ENCODE peak calls at places on chromosomes 1 and 21, in four cellular contexts. P is ureter, W is RWPE2, V is hippocampal formation. J is an unnamed sample.

GRCh38 chr1:156721131-156721924 is 6.9 kb upstream of the METTL25B start:
- DNase-seq in P (no peak), W (no peak), V (no peak), J (no peak)

GRCh38 chr1:15836772-15837669 is 10.5 kb upstream of the SPEN start:
- DNase-seq in P (peak), W (no peak), V (no peak), J (no peak)

GRCh38 chr1:56291374-56291841 is 288.0 kb downstream of the PLPP3 start:
- DNase-seq in P (no peak), W (no peak), V (no peak), J (no peak)

GRCh38 chr1:30668026-30668425 is 55.4 kb downstream of the MATN1 start:
- DNase-seq in P (peak), W (peak), V (no peak), J (no peak)

GRCh38 chr1:232983375-232983774 is 33.0 kb downstream of the NTPCR start:
- DNase-seq in P (no peak), W (no peak), V (no peak), J (no peak)

GRCh38 chr1:25531082-25531461 is 12.3 kb upstream of the LDLRAP1 start:
- DNase-seq in P (no peak), W (no peak), V (no peak), J (no peak)

GRCh38 chr1:87394462-87394861 is 65.8 kb downstream of the LMO4 start:
- DNase-seq in P (no peak), W (no peak), V (no peak), J (no peak)

GRCh38 chr1:236141447-236142357 is 637 bp upstream of the GPR137B start:
- DNase-seq in P (no peak), W (no peak), V (peak), J (peak)

GRCh38 chr21:21137986-21138385 is 139.8 kb downstream of the NCAM2 start:
- DNase-seq in P (no peak), W (no peak), V (no peak), J (no peak)

GRCh38 chr1:1090424-1091343 is 16.6 kb upstream of the RNF223 start:
- DNase-seq in P (no peak), W (peak), V (no peak), J (no peak)

GRCh38 chr1:84972377-84972987 is 24.4 kb downstream of the MCOLN2 start:
- DNase-seq in P (no peak), W (no peak), V (no peak), J (no peak)

GRCh38 chr1:52153898-52154297 is 12.0 kb downstream of the ZFYVE9 start:
- DNase-seq in P (no peak), W (no peak), V (no peak), J (no peak)

GRCh38 chr1:221816899-221817298 is 75.0 kb upstream of the DUSP10 start:
- DNase-seq in P (no peak), W (no peak), V (no peak), J (no peak)

GRCh38 chr21:31181089-31181757 is 142.9 kb upstream of the KRTAP19-8 start:
- DNase-seq in P (no peak), W (no peak), V (no peak), J (no peak)

GRCh38 chr1:67803380-67804279 is 29.6 kb downstream of the GNG12 start:
- DNase-seq in P (no peak), W (no peak), V (no peak), J (no peak)

GRCh38 chr1:205285391-205286101 is 36.0 kb downstream of the NUAK2 start:
- DNase-seq in P (no peak), W (no peak), V (no peak), J (no peak)

GRCh38 chr21:15932681-15933200 is 203.0 kb downstream of the USP25 start:
- DNase-seq in P (no peak), W (no peak), V (no peak), J (no peak)

GRCh38 chr1:157091186-157091585 is 8.4 kb downstream of the ETV3L start:
- DNase-seq in P (no peak), W (no peak), V (no peak), J (no peak)

J was measured in hypothalamus.